ENCODE peak calls at places on chromosomes 4 and X, in six cellular contexts. S, R, Q, M, Z and T are unnamed samples.

GRCh38 chr4:90215286-90215685 is 88.1 kb downstream of the CCSER1 start:
- DNase-seq in R (no peak), S (no peak), Z (no peak), M (peak; percentile 74), Q (peak; percentile 43), T (no peak)

GRCh38 chr4:173446416-173446815 is 47.5 kb upstream of the SCRG1 start:
- DNase-seq in Z (no peak), M (no peak), R (no peak), S (no peak), Q (peak; percentile 67), T (no peak)

GRCh38 chrX:128020701-128021100 is 31.5 kb downstream of the ACTRT1 start:
- DNase-seq in S (no peak), M (peak; percentile 90), Z (no peak), R (no peak), Q (no peak), T (no peak)

GRCh38 chrX:132480581-132481203 is 8.1 kb downstream of the MBNL3 start:
- DNase-seq in Z (no peak), M (peak; percentile 60), S (no peak), R (no peak), Q (peak; percentile 92), T (peak; percentile 58)

GRCh38 chrX:71224969-71225368 is 1.9 kb downstream of the GJB1 start:
- DNase-seq in M (no peak), Q (no peak), R (no peak), S (no peak), Z (no peak), T (no peak)

GRCh38 chrX:146041741-146042140 is 224.1 kb downstream of the SLITRK2 start:
- DNase-seq in S (no peak), R (no peak), M (no peak), Q (no peak), Z (no peak), T (no peak)

GRCh38 chr4:157804986-157805385 is 367.8 kb downstream of the GASK1B start:
- DNase-seq in S (peak; percentile 48), Z (no peak), Q (no peak), M (peak; percentile 23), R (peak; percentile 33), T (peak; percentile 5)

GRCh38 chr4:61200195-61200990 is at the start of gene ADGRL3:
- DNase-seq in R (peak; percentile 95), Z (peak; percentile 81), Q (no peak), M (no peak), S (peak; percentile 93), T (peak; percentile 9)

GRCh38 chr4:76753814-76754213 is 144.1 kb downstream of the SOWAHB start:
- DNase-seq in Z (no peak), M (peak; percentile 68), S (no peak), Q (no peak), R (no peak), T (peak; percentile 91)

GRCh38 chrX:143461616-143462015 is 55.7 kb downstream of the SPANXN3 start:
- DNase-seq in M (no peak), S (no peak), Q (no peak), R (no peak), Z (no peak), T (no peak)

GRCh38 chr4:150493846-150494245 is 88.1 kb upstream of the MAB21L2 start:
- DNase-seq in M (no peak), R (no peak), Q (no peak), Z (no peak), S (no peak), T (peak; percentile 8)

GRCh38 chrX:15292861-15293260 is 22.6 kb downstream of the ASB11 start:
- DNase-seq in Q (no peak), M (peak; percentile 64), Z (no peak), S (no peak), R (no peak), T (no peak)

GRCh38 chrX:107559506-107559905 is 68.8 kb upstream of the PRPS1 start:
- DNase-seq in M (no peak), Q (no peak), R (no peak), Z (no peak), S (no peak), T (peak; percentile 27)

GRCh38 chrX:34654939-34655338 is 2.1 kb downstream of the TMEM47 start:
- DNase-seq in R (peak; percentile 47), M (no peak), Z (no peak), S (peak; percentile 49), Q (no peak), T (peak; percentile 26)

GRCh38 chr4:126592088-126592487 is 1040.7 kb upstream of the INTU start:
- DNase-seq in S (peak; percentile 61), Z (no peak), Q (no peak), R (no peak), M (no peak), T (peak; percentile 18)

GRCh38 chr4:617644-618330 is 7.6 kb upstream of the PDE6B start:
- DNase-seq in S (peak; percentile 65), R (no peak), Q (no peak), M (peak; percentile 68), Z (no peak), T (no peak)

GRCh38 chrX:38438321-38438720 is 85.9 kb downstream of the OTC start:
- DNase-seq in M (no peak), Q (no peak), R (peak; percentile 3), Z (peak; percentile 12), S (peak; percentile 50), T (no peak)

DNA sequence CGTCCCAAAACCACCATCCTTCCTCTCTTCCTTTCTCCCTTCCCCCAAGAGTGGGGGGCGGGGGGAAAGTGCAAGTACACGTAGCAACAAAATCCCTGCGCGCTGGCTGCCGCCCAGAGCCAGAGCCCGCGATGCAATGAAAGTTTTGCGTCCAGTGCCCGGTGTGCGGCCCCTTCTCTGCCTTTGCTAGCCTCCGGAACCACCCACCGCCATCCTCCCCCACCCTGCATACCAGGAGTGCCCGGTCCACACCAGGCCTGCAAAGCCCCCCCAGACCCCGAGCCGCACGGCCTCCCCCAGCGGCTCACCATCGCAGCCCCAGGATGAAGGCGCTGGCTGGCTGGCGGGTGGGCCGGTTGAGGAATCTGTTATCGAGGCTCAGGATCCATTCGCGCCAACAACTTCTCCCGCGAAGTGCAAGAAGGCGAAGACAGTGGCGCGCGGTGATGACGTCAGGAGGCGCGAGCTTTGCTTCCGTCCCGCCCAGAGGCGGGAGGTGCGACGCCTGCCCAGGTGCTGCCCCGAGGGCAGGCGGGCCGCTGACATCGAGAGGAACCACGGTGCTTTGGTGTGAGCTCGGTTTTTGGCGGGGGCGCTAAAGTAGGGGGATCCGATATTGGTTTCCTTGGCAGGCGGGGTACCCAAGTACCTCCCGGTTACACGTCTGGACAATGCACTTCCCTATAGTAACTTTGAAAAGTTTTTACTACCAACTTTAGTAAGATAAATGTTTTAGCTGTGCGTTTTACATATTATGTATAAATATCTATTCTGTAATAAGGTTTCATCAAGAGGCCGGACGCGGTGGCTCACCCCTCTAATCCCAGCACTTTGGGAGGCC is at the start of gene RFC1:
- DNase-seq in M (peak; percentile 89), R (peak; percentile 96), Z (peak; percentile 87), Q (peak; percentile 97), S (peak; percentile 99), T (peak; percentile 94)
- TF ChIP-seq EZH2phosphoT487 in M (no peak), R (no peak), Z (no peak), Q (no peak), S (no peak), T (no peak)

DNA sequence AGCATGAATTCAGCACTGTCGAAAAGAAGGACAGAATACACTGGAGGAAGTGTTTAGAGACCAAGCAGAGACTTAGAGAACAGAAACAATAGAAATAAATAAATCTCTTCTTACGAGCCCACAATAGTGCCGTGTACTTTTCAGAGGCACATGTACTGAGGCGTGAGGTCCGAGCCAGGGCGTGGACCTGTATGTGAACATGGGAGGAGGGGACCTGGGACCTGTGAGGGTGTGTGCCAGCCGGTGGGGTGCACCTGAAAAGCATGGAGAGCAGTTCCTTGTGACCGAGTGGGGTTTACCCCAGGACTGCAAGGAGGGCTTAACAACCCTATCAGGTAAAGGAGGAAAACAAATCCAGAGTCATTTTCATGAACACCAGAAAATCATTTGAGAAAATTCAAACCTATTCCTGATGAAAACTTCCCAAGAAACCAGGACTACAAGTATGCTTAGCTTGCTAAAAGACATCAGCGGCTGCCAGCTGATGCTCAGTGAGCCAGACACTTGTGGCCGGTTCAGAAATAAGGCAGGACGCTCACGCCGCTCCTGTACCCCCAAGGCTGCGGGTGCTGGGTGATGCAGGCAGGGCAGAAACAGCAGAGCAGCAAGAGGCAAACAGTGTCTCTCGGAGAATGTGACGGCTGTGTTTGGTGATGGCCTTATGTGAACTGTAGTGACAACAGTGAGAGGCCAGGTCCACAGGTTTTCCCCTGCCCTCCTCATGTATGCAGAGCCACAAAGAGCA is 37.1 kb downstream of the NELFA start:
- DNase-seq in R (no peak), M (no peak), Z (no peak), S (no peak), Q (no peak), T (no peak)
- H3F3A ChIP-seq in R (no peaks in the 10 kb centered on the region), M (no peaks in the 10 kb centered on the region), Z (peaks cover 3% of the 10 kb centered on the region), S (peaks cover 5% of the 10 kb centered on the region), Q (no peaks in the 10 kb centered on the region), T (no peaks in the 10 kb centered on the region)

GRCh38 chrX:69197690-69198089 is 32.4 kb upstream of the PJA1 start:
- DNase-seq in R (no peak), Q (no peak), M (no peak), Z (peak; percentile 76), S (no peak), T (no peak)

DNA sequence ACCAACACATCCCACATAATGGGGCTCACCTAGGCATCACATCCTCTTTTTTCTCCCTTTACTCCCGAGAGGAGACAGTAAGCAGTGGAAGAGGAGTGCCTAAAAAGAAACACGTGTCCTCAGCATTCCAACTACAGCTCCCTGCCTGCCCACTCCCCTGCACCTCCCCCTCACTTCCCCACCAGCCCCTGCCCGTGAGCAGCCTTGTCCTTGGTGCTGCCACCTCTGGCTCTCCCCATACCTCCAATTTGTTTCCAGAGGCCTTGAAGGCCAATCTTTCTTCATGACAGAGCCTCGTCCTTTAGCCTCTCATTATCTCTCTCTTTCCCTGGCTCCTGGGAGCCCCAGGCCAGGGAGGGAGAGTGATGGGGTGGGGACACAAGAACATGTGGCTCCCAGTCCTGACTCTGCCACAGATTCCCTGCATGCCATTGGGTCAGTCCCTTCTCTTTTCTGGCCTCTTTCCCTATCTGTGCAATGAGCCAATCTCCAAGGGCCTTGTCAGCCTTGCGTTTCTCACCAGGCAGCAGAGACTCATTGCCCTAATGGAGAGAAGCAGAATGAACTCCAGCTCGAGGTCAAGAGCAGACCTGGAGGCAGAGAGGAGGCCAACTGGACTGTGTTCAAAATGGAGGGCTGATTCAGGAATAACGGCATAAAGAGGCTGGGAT is 38.2 kb upstream of the PJA1 start:
- DNase-seq in R (no peak), M (no peak), Q (no peak), Z (no peak), S (no peak), T (no peak)
- H3K27me3 ChIP-seq in R (no peaks in the 10 kb centered on the region), M (no peaks in the 10 kb centered on the region), Q (no peaks in the 10 kb centered on the region), Z (peaks cover 17% of the 10 kb centered on the region), S (no peaks in the 10 kb centered on the region), T (no peaks in the 10 kb centered on the region)

GRCh38 chrX:45022144-45022543 is 149.2 kb downstream of the KDM6A start:
- DNase-seq in Z (no peak), R (no peak), M (no peak), Q (no peak), S (peak; percentile 31), T (no peak)
- TF ChIP-seq EZH2phosphoT487 in Z (no peak), R (no peak), M (no peak), Q (no peak), S (no peak), T (no peak)